ENCODE peak calls at places on chromosomes 1 and 21, in five cellular contexts. B is stimulated activated CD4-positive, alpha-beta T cell treated with anti-CD3 and anti-CD28 coated beads, Interleukin-2, amount 100 ng/mL, for 48 hours; L is islet precursor cell; F is body of pancreas; X is naive thymus-derived CD8-positive, alpha-beta T cell. A is an unnamed sample.

GRCh38 chr1:111624382-111624781 is 4.8 kb downstream of the RAP1A start:
- DNase-seq in L (no peak), F (no peak), B (no peak), X (peak; percentile 20), A (no peak)

GRCh38 chr1:245180496-245180895 is 25.7 kb downstream of the KIF26B start:
- DNase-seq in X (no peak), B (no peak), F (no peak), L (no peak), A (no peak)

GRCh38 chr1:234433563-234434285 is 45.3 kb downstream of the TARBP1 start:
- DNase-seq in X (no peak), B (no peak), L (no peak), F (no peak), A (no peak)

GRCh38 chr21:22898061-22898460 is 1899.9 kb downstream of the NCAM2 start:
- DNase-seq in B (no peak), X (no peak), F (no peak), L (no peak), A (no peak)

GRCh38 chr1:47901001-47901575 is 96.1 kb downstream of the TRABD2B start:
- DNase-seq in X (no peak), B (no peak), L (no peak), F (no peak), A (no peak)

GRCh38 chr1:6470132-6471085 is 4.4 kb upstream of the TNFRSF25 start:
- DNase-seq in X (no peak), L (no peak), F (no peak), B (no peak), A (no peak)

GRCh38 chr1:245700631-245701030 is 545.8 kb downstream of the KIF26B start:
- DNase-seq in F (no peak), X (no peak), B (no peak), L (no peak), A (no peak)

GRCh38 chr1:206715552-206716518 is 31.1 kb downstream of the MAPKAPK2 start:
- DNase-seq in F (no peak), L (no peak), B (no peak), X (no peak), A (no peak)

GRCh38 chr1:7916431-7916830 is 24.2 kb downstream of the TNFRSF9 start:
- DNase-seq in F (no peak), L (no peak), B (no peak), X (no peak), A (no peak)

GRCh38 chr1:12040457-12041051 is 21.3 kb downstream of the MIIP start:
- DNase-seq in X (no peak), L (no peak), F (no peak), B (no peak), A (no peak)

GRCh38 chr1:9643351-9644256 is 7.9 kb upstream of the PIK3CD start:
- DNase-seq in L (no peak), F (no peak), X (no peak), B (no peak), A (no peak)

GRCh38 chr1:218323568-218324225 is 21.4 kb upstream of the TGFB2 start:
- DNase-seq in L (no peak), B (no peak), X (no peak), F (no peak), A (no peak)

GRCh38 chr1:98496246-98496995 is 165.1 kb upstream of the SNX7 start:
- DNase-seq in X (no peak), L (no peak), B (no peak), F (no peak), A (no peak)

GRCh38 chr1:91556556-91556955 is 55.9 kb downstream of the CDC7 start:
- DNase-seq in F (no peak), L (no peak), X (no peak), B (no peak), A (no peak)

GRCh38 chr1:25799346-25799720 is 660 bp upstream of the SELENON start:
- DNase-seq in B (no peak), L (no peak), X (no peak), F (no peak), A (no peak)

GRCh38 chr1:180627411-180627810 is 4.4 kb upstream of the XPR1 start:
- DNase-seq in B (no peak), F (no peak), L (no peak), X (no peak), A (no peak)

GRCh38 chr21:22842875-22843274 is 1844.7 kb downstream of the NCAM2 start:
- DNase-seq in B (no peak), L (no peak), X (no peak), F (no peak), A (no peak)

GRCh38 chr21:39387461-39388037 is 38.7 kb upstream of the HMGN1 start:
- DNase-seq in L (peak; percentile 97), B (peak; percentile 96), F (peak; percentile 91), X (peak; percentile 87), A (peak; percentile 83)

GRCh38 chr1:167763525-167764220 is 41.9 kb downstream of the MPZL1 start:
- DNase-seq in X (no peak), B (no peak), F (no peak), L (no peak), A (no peak)

GRCh38 chr1:30336550-30337426 is 386.6 kb downstream of the MATN1 start:
- DNase-seq in B (no peak), L (no peak), X (no peak), F (no peak), A (no peak)

GRCh38 chr1:39637301-39637700 is 2.1 kb downstream of the HEYL start:
- DNase-seq in L (no peak), F (no peak), B (no peak), X (no peak), A (no peak)

GRCh38 chr1:91883470-91883869 is 2.5 kb downstream of the TGFBR3 start:
- DNase-seq in F (no peak), L (no peak), X (no peak), B (no peak), A (peak; percentile 23)

GRCh38 chr1:8274396-8274795 is 43.5 kb upstream of the SLC45A1 start:
- DNase-seq in X (no peak), F (peak; percentile 54), B (no peak), L (no peak), A (no peak)

GRCh38 chr1:209895709-209896108 is 42.3 kb upstream of the SYT14 start:
- DNase-seq in X (no peak), B (no peak), F (no peak), L (peak; percentile 90), A (no peak)

GRCh38 chr1:191151321-191151807 is 673.7 kb upstream of the BRINP3 start:
- DNase-seq in B (no peak), X (no peak), F (no peak), L (no peak), A (no peak)

GRCh38 chr1:230581446-230582079 is 60.7 kb upstream of the COG2 start:
- DNase-seq in L (no peak), F (no peak), X (no peak), B (no peak), A (no peak)

GRCh38 chr1:35656148-35656862 is 15.0 kb upstream of the PSMB2 start:
- DNase-seq in L (peak; percentile 32), B (no peak), X (no peak), F (no peak), A (no peak)

GRCh38 chr1:119968068-119968492 is 71.8 kb upstream of the ADAM30 start:
- DNase-seq in F (peak; percentile 55), L (peak; percentile 84), B (peak; percentile 77), X (peak; percentile 66), A (peak; percentile 70)

GRCh38 chr1:54465351-54465811 is 59.2 kb upstream of the SSBP3 start:
- DNase-seq in X (no peak), B (no peak), L (no peak), F (no peak), A (no peak)

GRCh38 chr21:36210779-36211659 is 54.4 kb downstream of the DOP1B start:
- DNase-seq in L (peak; percentile 80), F (no peak), B (no peak), X (no peak), A (no peak)

GRCh38 chr1:43893020-43893419 is 40.6 kb upstream of the ARTN start:
- DNase-seq in F (no peak), X (no peak), B (no peak), L (no peak), A (no peak)

GRCh38 chr1:234781241-234782056 is 171.5 kb upstream of the IRF2BP2 start:
- DNase-seq in X (no peak), F (no peak), B (no peak), L (peak; percentile 58), A (no peak)

GRCh38 chr21:31339736-31340135 is 4.3 kb downstream of the TIAM1 start:
- DNase-seq in X (no peak), L (no peak), B (no peak), F (no peak), A (no peak)

GRCh38 chr1:89855413-89856123 is 34.7 kb downstream of the LRRC8D start:
- DNase-seq in X (peak; percentile 14), L (no peak), B (no peak), F (no peak), A (no peak)

GRCh38 chr1:209490013-209490412 is 93.5 kb upstream of the CAMK1G start:
- DNase-seq in L (no peak), B (no peak), F (no peak), X (no peak), A (no peak)

GRCh38 chr1:164092603-164093353 is 466.2 kb upstream of the PBX1 start:
- DNase-seq in F (no peak), B (peak; percentile 7), L (no peak), X (no peak), A (peak; percentile 2)

GRCh38 chr1:6222644-6223043 is 13.1 kb downstream of the ICMT start:
- DNase-seq in X (no peak), L (no peak), F (peak; percentile 43), B (no peak), A (no peak)

A was measured in T-helper 2 cell.